ENCODE peak calls at places on chromosomes 13 and 19, in nine cellular contexts. G is neural progenitor cell, S is lower lobe of right lung, O is AG04449, P is astrocyte of the spinal cord, A is cardiac muscle cell, L is uterus, M is tibial artery, Y is tibial nerve. U is an unnamed sample.

GRCh38 chr13:98368019-98368418 is 190.9 kb upstream of the RNF113B start:
- DNase-seq in G (no peak), S (no peak), O (no peak), P (peak; percentile 64), A (peak; percentile 4), L (no peak), M (no peak), Y (no peak), U (no peak)

GRCh38 chr13:102214956-102215355 is 186.9 kb downstream of the FGF14 start:
- DNase-seq in G (no peak), S (no peak), O (no peak), P (no peak), A (no peak), L (no peak), M (no peak), Y (no peak), U (no peak)

GRCh38 chr19:41192574-41193419 is at the start of gene CYP2S1:
- DNase-seq in G (peak; percentile 89), S (peak; percentile 63), O (no peak), P (no peak), A (peak; percentile 11), L (no peak), M (no peak), Y (no peak), U (no peak)

GRCh38 chr19:19140476-19140875 is 2.2 kb upstream of the TMEM161A start:
- DNase-seq in G (no peak), S (no peak), O (no peak), P (no peak), A (peak; percentile 34), L (no peak), M (no peak), Y (no peak), U (no peak)

GRCh38 chr19:4987286-4987685 is 18.4 kb downstream of the KDM4B start:
- DNase-seq in G (no peak), S (no peak), O (no peak), P (no peak), A (peak; percentile 33), L (no peak), M (no peak), Y (no peak), U (no peak)

GRCh38 chr13:96299235-96299634 is 209.3 kb downstream of the HS6ST3 start:
- DNase-seq in G (no peak), S (no peak), O (no peak), P (no peak), A (no peak), L (no peak), M (no peak), Y (no peak), U (no peak)

GRCh38 chr19:39363909-39364457 is 21.8 kb downstream of the SAMD4B start:
- DNase-seq in G (no peak), S (no peak), O (no peak), P (peak; percentile 37), A (peak; percentile 30), L (peak; percentile 50), M (peak; percentile 58), Y (peak; percentile 49), U (no peak)

GRCh38 chr13:108322206-108322824 is 52.8 kb downstream of the TNFSF13B start:
- DNase-seq in G (peak; percentile 64), S (no peak), O (no peak), P (peak; percentile 47), A (peak; percentile 57), L (no peak), M (no peak), Y (no peak), U (peak; percentile 21)

GRCh38 chr19:58572818-58573657 is at the start of gene MZF1:
- DNase-seq in G (peak; percentile 100), S (peak; percentile 100), O (peak; percentile 100), P (peak; percentile 100), A (peak; percentile 100), L (peak; percentile 99), M (peak; percentile 100), Y (peak; percentile 100), U (peak; percentile 100)

GRCh38 chr19:58578430-58578925 is 5.3 kb upstream of the MZF1 start:
- DNase-seq in G (no peak), S (no peak), O (no peak), P (no peak), A (no peak), L (no peak), M (no peak), Y (no peak), U (no peak)

GRCh38 chr19:58573658-58574164 is 576 bp upstream of the MZF1 start:
- DNase-seq in G (no peak), S (no peak), O (no peak), P (no peak), A (no peak), L (no peak), M (no peak), Y (no peak), U (no peak)

GRCh38 chr19:58577581-58578429 is 4.7 kb upstream of the MZF1 start:
- DNase-seq in G (no peak), S (no peak), O (no peak), P (no peak), A (no peak), L (peak; percentile 12), M (no peak), Y (no peak), U (no peak)

DNA sequence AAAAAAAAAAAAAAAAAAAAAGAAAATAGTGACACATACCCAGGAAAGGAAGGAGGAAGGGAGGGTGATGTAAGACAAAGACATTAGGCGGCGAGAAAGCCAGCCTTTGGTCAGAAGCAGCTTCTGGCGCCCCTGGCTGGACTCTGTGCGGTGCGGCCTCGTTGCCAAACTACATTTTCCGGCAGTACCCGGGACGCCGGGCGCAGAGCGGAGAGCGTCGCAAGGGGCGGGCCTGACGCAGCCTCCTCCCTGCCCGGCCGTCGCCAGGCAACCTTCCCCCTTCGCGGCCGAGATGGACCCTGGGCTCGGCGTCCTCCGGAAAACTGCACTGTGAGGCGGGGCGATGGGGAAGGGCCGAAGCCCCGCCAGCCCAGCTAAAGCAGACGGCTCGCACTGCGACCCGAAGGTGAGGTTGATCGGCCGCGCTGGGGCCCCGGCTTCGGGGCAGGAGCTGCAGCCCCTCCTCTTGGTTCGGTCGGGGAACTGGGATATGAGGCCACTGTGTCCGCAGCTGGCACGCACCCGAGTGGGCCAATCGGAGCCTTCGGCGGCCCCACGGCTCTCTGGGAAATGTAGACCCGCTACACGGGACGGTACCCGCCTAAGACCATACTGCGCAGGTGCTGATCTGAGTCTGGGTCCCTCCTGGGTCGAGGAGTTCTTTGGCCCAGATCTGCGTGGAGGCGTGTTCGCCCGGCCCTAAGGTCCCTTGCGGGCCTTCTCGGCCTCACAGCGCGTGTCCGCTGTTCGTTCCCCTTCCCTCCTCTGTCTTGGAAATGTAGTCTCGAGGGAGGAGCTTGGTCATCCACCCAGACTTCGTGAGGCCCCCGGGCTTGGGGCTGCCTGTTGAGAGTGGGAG is 2.3 kb upstream of the MZF1 start:
- DNase-seq in G (peak; percentile 98), S (peak; percentile 93), O (no peak), P (peak; percentile 95), A (peak; percentile 94), L (peak; percentile 92), M (peak; percentile 90), Y (peak; percentile 78), U (peak; percentile 68)
- TF ChIP-seq CTCF in G (no peak), S (no peak), O (no peak), P (no peak), A (peak; percentile 13), L (no peak), M (no peak), Y (peak; percentile 21), U (no peak)

GRCh38 chr19:7917292-7918061 is 2.7 kb upstream of the SNAPC2 start:
- DNase-seq in G (peak; percentile 86), S (peak; percentile 68), O (no peak), P (peak; percentile 40), A (peak; percentile 64), L (peak; percentile 61), M (no peak), Y (no peak), U (no peak)

GRCh38 chr19:7915250-7916136 is 863 bp downstream of the TGFBR3L start:
- DNase-seq in G (no peak), S (no peak), O (no peak), P (no peak), A (no peak), L (no peak), M (no peak), Y (no peak), U (no peak)

GRCh38 chr19:7916908-7917291 is 2.3 kb downstream of the TGFBR3L start:
- DNase-seq in G (no peak), S (no peak), O (no peak), P (no peak), A (no peak), L (no peak), M (no peak), Y (no peak), U (no peak)

GRCh38 chr19:7914598-7915045 is at the start of gene TGFBR3L:
- DNase-seq in G (no peak), S (peak; percentile 43), O (no peak), P (no peak), A (no peak), L (no peak), M (no peak), Y (no peak), U (no peak)

GRCh38 chr19:7916137-7916907 is 1.7 kb downstream of the TGFBR3L start:
- DNase-seq in G (peak; percentile 74), S (peak; percentile 67), O (no peak), P (no peak), A (no peak), L (no peak), M (no peak), Y (no peak), U (no peak)
- H3K4me3 ChIP-seq in G (peak overlapping the region; percentile 59), S (peak overlapping the region; percentile 49), O (peak overlapping the region; percentile 45), P (no peak overlapping the region), A (peak overlapping the region; percentile 29), L (no peak overlapping the region), M (peak overlapping the region; percentile 34), Y (no peak overlapping the region), U (peak overlapping the region; percentile 24)

GRCh38 chr13:39784347-39784746 is 128.9 kb downstream of the COG6 start:
- DNase-seq in G (no peak), S (no peak), O (no peak), P (peak; percentile 26), A (no peak), L (no peak), M (no peak), Y (no peak), U (no peak)

GRCh38 chr13:39781381-39781780 is 125.9 kb downstream of the COG6 start:
- DNase-seq in G (no peak), S (no peak), O (no peak), P (no peak), A (no peak), L (no peak), M (no peak), Y (no peak), U (no peak)

GRCh38 chr13:39779337-39780270 is 124.1 kb downstream of the COG6 start:
- DNase-seq in G (no peak), S (no peak), O (no peak), P (peak; percentile 40), A (peak; percentile 59), L (no peak), M (no peak), Y (peak; percentile 21), U (no peak)

GRCh38 chr13:39786091-39786490 is 130.6 kb downstream of the COG6 start:
- DNase-seq in G (peak; percentile 61), S (no peak), O (no peak), P (no peak), A (peak; percentile 36), L (no peak), M (no peak), Y (no peak), U (no peak)

DNA sequence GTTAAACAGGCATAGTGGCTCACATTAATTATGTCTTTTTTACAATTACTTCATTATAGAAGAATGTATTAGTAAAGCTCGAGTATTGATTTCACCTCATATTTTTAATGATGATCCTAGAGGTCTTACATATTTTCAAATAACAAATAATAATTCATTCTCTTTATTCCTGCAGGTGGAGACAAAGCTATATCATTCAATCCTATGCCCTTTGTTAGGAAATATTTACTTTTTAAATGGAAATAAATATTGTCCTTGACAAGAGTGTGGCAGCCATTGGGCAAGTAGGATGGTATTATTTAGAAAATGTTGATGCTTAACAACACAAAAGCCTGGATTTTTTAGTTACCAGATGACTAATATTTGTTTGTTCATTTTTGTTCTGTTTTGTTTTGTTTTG is 127.6 kb downstream of the COG6 start:
- DNase-seq in G (no peak), S (no peak), O (no peak), P (no peak), A (peak; percentile 46), L (no peak), M (no peak), Y (no peak), U (no peak)
- TF ChIP-seq CTCF in G (no peak), S (no peak), O (no peak), P (no peak), A (no peak), L (no peak), M (no peak), Y (no peak), U (no peak)

DNA sequence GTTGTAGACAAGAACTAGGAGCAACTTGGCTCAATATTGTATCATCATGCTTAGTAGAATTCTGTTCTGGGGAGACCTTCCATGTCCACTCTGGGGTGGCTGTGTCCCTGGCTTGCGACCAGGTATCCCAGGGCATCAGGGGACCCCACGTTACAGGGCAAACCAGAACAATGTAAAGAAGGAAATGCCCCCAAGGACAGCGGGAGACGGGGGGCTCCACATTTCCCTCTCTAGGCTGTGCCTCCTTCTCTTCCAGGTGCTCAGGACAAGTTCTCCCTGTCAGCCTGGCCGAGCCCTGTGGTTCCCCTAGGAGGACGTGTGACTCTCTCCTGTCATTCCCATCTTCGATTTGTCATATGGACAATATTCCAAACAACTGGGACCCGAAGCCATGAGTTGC is 30.8 kb downstream of the LAIR2 start:
- DNase-seq in G (no peak), S (no peak), O (no peak), P (no peak), A (no peak), L (no peak), M (no peak), Y (no peak), U (no peak)
- H3K4me3 ChIP-seq in G (no peak overlapping the region), S (no peak overlapping the region), O (no peak overlapping the region), P (no peak overlapping the region), A (no peak overlapping the region), L (no peak overlapping the region), M (no peak overlapping the region), Y (no peak overlapping the region), U (no peak overlapping the region)